ENCODE peak calls at places on chromosome X, in nine cellular contexts. T, A, D, X, K, V, J, S and Z are unnamed samples.

GRCh38 chrX:107738768-107739167 is 36.8 kb downstream of the TSC22D3 start:
- DNase-seq in T (no peak), A (no peak), D (no peak), X (no peak), K (no peak), V (no peak), J (no peak), S (no peak), Z (no peak)

GRCh38 chrX:108250654-108251579 is 159.3 kb downstream of the ATG4A start:
- DNase-seq in T (no peak), A (no peak), D (no peak), X (no peak), K (no peak), V (no peak), J (no peak), S (no peak), Z (peak; percentile 20)

GRCh38 chrX:2610246-2611170 is 80.6 kb upstream of the CD99 start:
- DNase-seq in T (no peak), A (no peak), D (no peak), X (no peak), K (peak; percentile 20), V (peak; percentile 12), J (no peak), S (peak; percentile 12), Z (peak; percentile 47)

GRCh38 chrX:27679281-27679680 is 89.1 kb downstream of the DCAF8L2 start:
- DNase-seq in T (no peak), A (peak; percentile 35), D (no peak), X (no peak), K (peak; percentile 19), V (peak; percentile 35), J (no peak), S (no peak), Z (no peak)

GRCh38 chrX:44010626-44011025 is 37.4 kb upstream of the NDP start:
- DNase-seq in T (no peak), A (no peak), D (no peak), X (no peak), K (no peak), V (no peak), J (no peak), S (no peak), Z (no peak)

GRCh38 chrX:13939741-13940597 is 89.7 kb downstream of the GEMIN8 start:
- DNase-seq in T (no peak), A (no peak), D (no peak), X (no peak), K (no peak), V (peak; percentile 5), J (no peak), S (no peak), Z (no peak)

GRCh38 chrX:68506649-68507048 is 7.8 kb downstream of the YIPF6 start:
- DNase-seq in T (no peak), A (no peak), D (no peak), X (no peak), K (no peak), V (no peak), J (no peak), S (no peak), Z (no peak)

GRCh38 chrX:108224727-108225455 is 133.3 kb downstream of the ATG4A start:
- DNase-seq in T (peak; percentile 26), A (peak; percentile 52), D (no peak), X (no peak), K (peak; percentile 31), V (peak; percentile 46), J (peak; percentile 31), S (peak; percentile 61), Z (peak; percentile 63)

GRCh38 chrX:149541521-149542047 is 772 bp downstream of the EOLA1 start:
- DNase-seq in T (no peak), A (peak; percentile 3), D (no peak), X (no peak), K (no peak), V (no peak), J (no peak), S (no peak), Z (peak; percentile 17)

GRCh38 chrX:56232221-56233082 is at the start of gene KLF8:
- DNase-seq in T (peak; percentile 62), A (peak; percentile 8), D (peak; percentile 76), X (peak; percentile 66), K (no peak), V (no peak), J (peak; percentile 70), S (peak; percentile 2), Z (peak; percentile 54)

GRCh38 chrX:68196939-68197791 is 236.1 kb downstream of the OPHN1 start:
- DNase-seq in T (no peak), A (peak; percentile 63), D (no peak), X (no peak), K (peak; percentile 57), V (peak; percentile 54), J (no peak), S (peak; percentile 50), Z (peak; percentile 60)

GRCh38 chrX:63561425-63561824 is 210.3 kb upstream of the SPIN4 start:
- DNase-seq in T (no peak), A (peak; percentile 2), D (no peak), X (no peak), K (no peak), V (no peak), J (no peak), S (no peak), Z (peak; percentile 4)

GRCh38 chrX:2767631-2768455 is 16.0 kb downstream of the XG start:
- DNase-seq in T (no peak), A (peak; percentile 57), D (peak; percentile 90), X (no peak), K (peak; percentile 21), V (no peak), J (peak; percentile 65), S (no peak), Z (peak; percentile 33)

GRCh38 chrX:150774798-150775568 is 81.8 kb downstream of the MTMR1 start:
- DNase-seq in T (no peak), A (no peak), D (no peak), X (no peak), K (no peak), V (no peak), J (no peak), S (no peak), Z (no peak)

GRCh38 chrX:109384569-109385174 is 97.2 kb downstream of the GUCY2F start:
- DNase-seq in T (no peak), A (peak; percentile 61), D (no peak), X (no peak), K (peak; percentile 10), V (peak; percentile 54), J (no peak), S (peak; percentile 35), Z (no peak)

GRCh38 chrX:154373340-154374306 is 811 bp downstream of the FLNA start:
- DNase-seq in T (peak; percentile 71), A (peak; percentile 83), D (no peak), X (peak; percentile 75), K (peak; percentile 83), V (peak; percentile 79), J (peak; percentile 69), S (peak; percentile 85), Z (peak; percentile 80)

GRCh38 chrX:22999696-23000223 is at the start of gene DDX53:
- DNase-seq in T (no peak), A (no peak), D (no peak), X (no peak), K (no peak), V (no peak), J (no peak), S (no peak), Z (no peak)

GRCh38 chrX:100410901-100411801 is 1.1 kb upstream of the PCDH19 start:
- DNase-seq in T (peak; percentile 31), A (no peak), D (peak; percentile 63), X (peak; percentile 55), K (no peak), V (no peak), J (no peak), S (no peak), Z (peak; percentile 4)

DNA sequence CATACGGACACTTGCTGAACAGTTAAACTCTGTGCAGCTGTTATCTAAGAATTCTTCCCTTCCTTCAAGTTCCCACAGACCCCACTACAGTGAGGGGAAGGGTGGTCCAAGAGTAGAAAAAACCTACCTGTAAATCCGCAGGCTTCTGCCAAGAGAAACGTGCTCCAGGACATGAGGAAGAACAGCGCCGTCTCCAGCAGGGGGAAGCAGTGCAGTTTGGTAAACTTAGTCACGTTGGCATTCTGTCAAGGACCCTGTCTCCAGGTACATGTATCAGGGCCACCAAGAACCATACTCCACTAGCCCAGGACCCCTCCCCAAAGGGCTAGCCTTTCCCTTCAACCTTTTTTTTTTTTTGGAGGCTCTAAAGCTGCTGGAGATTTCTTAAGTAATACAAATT is 79.9 kb downstream of the CHST7 start:
- DNase-seq in T (no peak), A (peak; percentile 21), D (no peak), X (no peak), K (peak; percentile 4), V (no peak), J (no peak), S (peak; percentile 21), Z (no peak)
- TF ChIP-seq CTCF in T (no peak), A (peak; percentile 35), D (no peak), X (no peak), K (no peak), V (peak; percentile 41), J (peak; percentile 13), S (peak; percentile 51), Z (peak; percentile 21)

DNA sequence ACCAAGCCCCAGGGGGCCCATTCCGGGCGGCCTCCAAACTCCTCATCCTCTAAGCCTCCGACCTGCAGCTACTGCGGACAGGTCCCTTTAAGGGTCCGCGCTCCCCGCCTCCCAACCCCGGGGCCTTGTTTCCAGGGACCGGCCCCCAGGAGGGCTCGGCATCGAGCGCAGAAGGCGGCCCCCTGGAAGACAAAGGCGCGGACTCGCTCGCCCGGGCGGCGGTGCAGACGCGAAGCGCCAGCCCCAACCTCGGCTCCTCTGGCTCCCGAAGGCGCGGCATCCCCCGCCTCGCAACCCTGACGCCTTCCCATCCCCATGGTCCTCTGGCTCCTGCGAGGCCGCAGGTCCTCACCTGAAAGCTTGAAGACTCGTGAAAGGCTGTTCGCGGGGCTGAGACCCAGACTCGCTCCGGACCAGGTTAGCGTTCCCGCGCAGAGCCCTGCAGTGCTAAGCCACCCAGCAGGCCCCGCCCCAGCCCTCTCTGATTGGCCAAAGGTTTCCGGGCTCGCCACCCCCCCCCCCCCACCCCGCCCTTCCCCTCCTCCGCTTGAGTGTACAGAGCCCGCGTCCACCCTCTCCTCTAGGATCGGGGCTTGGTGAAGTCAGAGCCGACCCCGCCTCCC is at the start of gene TMSB15A:
- DNase-seq in T (peak; percentile 80), A (peak; percentile 48), D (peak; percentile 79), X (peak; percentile 81), K (peak; percentile 28), V (peak; percentile 56), J (peak; percentile 77), S (peak; percentile 57), Z (peak; percentile 70)
- H3K4me3 ChIP-seq in T (peak within 1 kb of the TSS; percentile 44), A (peak within 1 kb of the TSS; percentile 17), D (peak within 1 kb of the TSS; percentile 41), X (peak within 1 kb of the TSS; percentile 47), K (peak within 1 kb of the TSS; percentile 66), V (peak within 1 kb of the TSS; percentile 49), J (peak within 1 kb of the TSS; percentile 56), S (peak within 1 kb of the TSS; percentile 45), Z (peak within 1 kb of the TSS; percentile 61)

GRCh38 chrX:38282044-38282443 is 45.3 kb downstream of the RPGR start:
- DNase-seq in T (no peak), A (peak; percentile 48), D (no peak), X (no peak), K (no peak), V (no peak), J (no peak), S (peak; percentile 47), Z (peak; percentile 68)
- TF ChIP-seq CTCF in T (no peak), A (peak; percentile 71), D (no peak), X (no peak), K (peak; percentile 51), V (peak; percentile 52), J (peak; percentile 19), S (peak; percentile 69), Z (peak; percentile 51)

DNA sequence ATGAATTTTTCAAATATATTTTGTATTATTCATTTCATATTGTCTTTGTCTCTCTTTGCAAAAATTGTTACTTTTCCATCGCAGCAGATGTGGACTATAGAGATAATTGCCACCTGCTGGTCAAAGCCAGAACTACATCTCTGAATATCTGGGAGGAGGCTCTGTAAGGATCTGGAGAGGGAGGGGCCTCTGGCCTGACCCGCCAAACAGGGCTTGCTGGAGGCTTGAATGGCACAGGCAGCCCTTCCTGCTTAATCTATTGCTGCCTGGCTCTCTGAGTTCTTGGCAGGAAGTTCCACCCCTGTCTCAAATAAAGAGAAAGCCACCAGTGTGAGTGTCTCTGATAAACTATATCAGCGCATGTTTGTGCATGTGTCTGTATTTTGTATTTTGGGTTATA is 132.4 kb downstream of the ZMAT1 start:
- DNase-seq in T (peak; percentile 68), A (peak; percentile 90), D (peak; percentile 88), X (peak; percentile 69), K (peak; percentile 80), V (peak; percentile 85), J (peak; percentile 75), S (peak; percentile 87), Z (peak; percentile 88)
- H3K4me3 ChIP-seq in T (no peak overlapping the region), A (no peak overlapping the region), D (no peak overlapping the region), X (peak overlapping the region; percentile 6), K (no peak overlapping the region), V (no peak overlapping the region), J (peak overlapping the region; percentile 13), S (no peak overlapping the region), Z (no peak overlapping the region)